ENCODE peak calls at places on chromosomes 5 and 9, in four cellular contexts. Q is WERI-Rb-1, O is dorsolateral prefrontal cortex, J is GM23338. U is an unnamed sample.

GRCh38 chr9:126299706-126300276 is 26.8 kb upstream of the MVB12B start:
- DNase-seq in Q (no peak), O (no peak), J (no peak), U (no peak)

GRCh38 chr9:77648458-77649108 is 461 bp upstream of the GNA14 start:
- DNase-seq in Q (peak), O (no peak), J (peak), U (peak)

GRCh38 chr9:21931428-21931827 is 62.8 kb downstream of the CDKN2A start:
- DNase-seq in Q (no peak), O (no peak), J (no peak), U (no peak)

GRCh38 chr5:151707566-151707965 is 20.9 kb upstream of the SPARC start:
- DNase-seq in Q (no peak), O (no peak), J (no peak), U (no peak)

GRCh38 chr5:153400931-153401330 is 89.5 kb upstream of the GRIA1 start:
- DNase-seq in Q (no peak), O (no peak), J (no peak), U (no peak)

GRCh38 chr9:18555105-18555883 is 81.3 kb downstream of the ADAMTSL1 start:
- DNase-seq in Q (no peak), O (no peak), J (no peak), U (no peak)

GRCh38 chr9:104992696-104993095 is 64.7 kb upstream of the ABCA1 start:
- DNase-seq in Q (no peak), O (no peak), J (peak), U (no peak)

GRCh38 chr9:68844623-68845612 is 139.9 kb downstream of the PIP5K1B start:
- DNase-seq in Q (peak), O (peak), J (peak), U (no peak)

GRCh38 chr9:95225016-95225745 is 92.3 kb downstream of the FANCC start:
- DNase-seq in Q (no peak), O (no peak), J (no peak), U (no peak)

GRCh38 chr5:66888613-66889012 is 292.4 kb downstream of the MAST4 start:
- DNase-seq in Q (no peak), O (no peak), J (no peak), U (no peak)

GRCh38 chr9:110351009-110351467 is 13.4 kb upstream of the TXNDC8 start:
- DNase-seq in Q (no peak), O (no peak), J (no peak), U (no peak)

GRCh38 chr5:40409600-40409999 is 270.1 kb upstream of the PTGER4 start:
- DNase-seq in Q (no peak), O (no peak), J (no peak), U (no peak)

GRCh38 chr5:10607666-10608442 is 44.0 kb downstream of the ANKRD33B start:
- DNase-seq in Q (peak), O (no peak), J (peak), U (no peak)
- TF ChIP-seq CTCF in Q (peak), O (no peak), J (peak), U (peak)

GRCh38 chr5:59275537-59276276 is 617.8 kb downstream of the PDE4D start:
- DNase-seq in Q (no peak), O (no peak), J (peak), U (no peak)

GRCh38 chr5:59272744-59273427 is 620.6 kb downstream of the PDE4D start:
- DNase-seq in Q (no peak), O (no peak), J (no peak), U (no peak)

GRCh38 chr5:59276277-59276647 is 617.3 kb downstream of the PDE4D start:
- DNase-seq in Q (no peak), O (no peak), J (no peak), U (no peak)

GRCh38 chr5:59275170-59275536 is 618.4 kb downstream of the PDE4D start:
- DNase-seq in Q (no peak), O (no peak), J (no peak), U (no peak)

DNA sequence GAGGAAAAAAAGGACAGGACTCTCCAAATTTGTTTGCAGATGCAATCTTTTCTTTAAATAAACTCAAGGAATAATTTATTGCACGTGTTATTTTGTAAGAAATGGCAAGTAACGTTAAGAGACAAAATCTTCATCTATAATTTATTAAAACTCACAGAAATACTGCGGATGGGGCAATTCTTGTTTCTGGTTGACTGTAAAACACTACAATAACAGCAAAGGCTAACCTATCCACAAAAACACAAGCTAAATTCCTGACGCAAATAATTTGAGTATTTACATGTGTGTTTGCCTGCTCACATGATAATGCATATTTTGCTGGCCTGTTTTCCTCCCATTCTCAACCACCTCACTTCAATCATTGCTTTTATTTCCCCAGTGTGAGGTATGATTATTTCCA is 619.4 kb downstream of the PDE4D start:
- DNase-seq in Q (no peak), O (no peak), J (no peak), U (no peak)
- H3K4me3 ChIP-seq in Q (no peak), O (peak), J (no peak), U (peak)

DNA sequence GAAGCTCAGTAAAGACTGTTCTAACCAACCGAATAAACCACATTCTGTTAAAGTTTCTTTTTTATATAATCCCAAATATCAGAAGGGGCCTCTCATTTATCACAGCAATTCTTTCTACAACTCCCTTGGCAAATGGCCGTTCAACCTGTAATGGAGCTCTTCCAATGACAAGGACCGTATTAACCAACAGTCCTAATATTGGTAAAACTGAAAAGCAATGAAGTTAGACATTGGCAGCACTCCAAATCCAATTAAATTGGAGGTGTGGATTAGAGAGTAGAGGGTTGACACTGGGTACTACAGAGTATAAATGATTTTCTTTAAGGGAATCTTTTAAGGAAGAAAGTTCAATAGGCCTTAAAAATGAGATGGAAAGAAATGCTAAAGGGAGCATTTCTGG is 842 bp downstream of the TMED7 start:
- DNase-seq in Q (no peak), O (no peak), J (no peak), U (no peak)
- TF ChIP-seq CTCF in Q (no peak), O (no peak), J (no peak), U (no peak)

GRCh38 chr5:78001198-78001597 is 225.1 kb upstream of the TBCA start:
- DNase-seq in Q (no peak), O (no peak), J (no peak), U (no peak)
- H3K4me3 ChIP-seq in Q (no peak), O (no peak), J (no peak), U (no peak)

GRCh38 chr5:179668404-179668803 is 12.4 kb downstream of the CBY3 start:
- DNase-seq in Q (peak), O (no peak), J (peak), U (no peak)
- TF ChIP-seq CTCF in Q (peak), O (peak), J (peak), U (peak)

U was measured in kidney.